ENCODE peak calls at places on chromosomes 5 and 9, in six cellular contexts. One of them, this sample, is unnamed.

GRCh38 chr5:167821096-167821590 is 470.3 kb upstream of the WWC1 start:
- DNase-seq in stomach: no peak
- DNase-seq in K562: no peak
- DNase-seq in A549: no peak
- DNase-seq in ovary: no peak
- DNase-seq in sigmoid colon: no peak
- DNase-seq in this sample: no peak

GRCh38 chr5:56608216-56608925 is 207.0 kb upstream of the MAP3K1 start:
- DNase-seq in stomach: no peak
- DNase-seq in K562: no peak
- DNase-seq in A549: no peak
- DNase-seq in ovary: no peak
- DNase-seq in sigmoid colon: no peak
- DNase-seq in this sample: no peak

GRCh38 chr5:17105744-17106450 is 111.5 kb upstream of the BASP1 start:
- DNase-seq in stomach: no peak
- DNase-seq in K562: no peak
- DNase-seq in A549: no peak
- DNase-seq in ovary: no peak
- DNase-seq in sigmoid colon: no peak
- DNase-seq in this sample: peak

GRCh38 chr5:24225051-24225450 is 419.7 kb downstream of the CDH10 start:
- DNase-seq in stomach: no peak
- DNase-seq in K562: no peak
- DNase-seq in A549: no peak
- DNase-seq in ovary: no peak
- DNase-seq in sigmoid colon: no peak
- DNase-seq in this sample: no peak

GRCh38 chr5:135398160-135398854 is 724 bp downstream of the MACROH2A1 start:
- DNase-seq in stomach: peak
- DNase-seq in K562: peak
- DNase-seq in A549: peak
- DNase-seq in ovary: no peak
- DNase-seq in sigmoid colon: no peak
- DNase-seq in this sample: no peak

GRCh38 chr9:13380903-13381302 is 101.4 kb upstream of the MPDZ start:
- DNase-seq in stomach: no peak
- DNase-seq in K562: no peak
- DNase-seq in A549: no peak
- DNase-seq in ovary: no peak
- DNase-seq in sigmoid colon: no peak
- DNase-seq in this sample: no peak

GRCh38 chr5:74233091-74233490 is 407.4 kb downstream of the ENC1 start:
- DNase-seq in stomach: no peak
- DNase-seq in K562: no peak
- DNase-seq in A549: no peak
- DNase-seq in ovary: no peak
- DNase-seq in sigmoid colon: no peak
- DNase-seq in this sample: no peak

GRCh38 chr5:59768204-59769040 is 125.1 kb downstream of the PDE4D start:
- DNase-seq in stomach: peak
- DNase-seq in K562: no peak
- DNase-seq in A549: no peak
- DNase-seq in ovary: peak
- DNase-seq in sigmoid colon: peak
- DNase-seq in this sample: peak

GRCh38 chr5:132459031-132459982 is 31.3 kb downstream of the IRF1 start:
- DNase-seq in stomach: peak
- DNase-seq in K562: peak
- DNase-seq in A549: no peak
- DNase-seq in ovary: no peak
- DNase-seq in sigmoid colon: peak
- DNase-seq in this sample: no peak

GRCh38 chr9:128920381-128921058 is at the start of gene PHYHD1:
- DNase-seq in stomach: peak
- DNase-seq in K562: no peak
- DNase-seq in A549: no peak
- DNase-seq in ovary: peak
- DNase-seq in sigmoid colon: peak
- DNase-seq in this sample: no peak

GRCh38 chr5:54799645-54800044 is 185.7 kb downstream of the ESM1 start:
- DNase-seq in stomach: no peak
- DNase-seq in K562: no peak
- DNase-seq in A549: no peak
- DNase-seq in ovary: no peak
- DNase-seq in sigmoid colon: no peak
- DNase-seq in this sample: no peak

GRCh38 chr5:173453167-173453566 is 125.0 kb upstream of the STC2 start:
- DNase-seq in stomach: no peak
- DNase-seq in K562: no peak
- DNase-seq in A549: no peak
- DNase-seq in ovary: no peak
- DNase-seq in sigmoid colon: no peak
- DNase-seq in this sample: no peak

GRCh38 chr5:153496835-153497234 is 6.4 kb downstream of the GRIA1 start:
- DNase-seq in stomach: no peak
- DNase-seq in K562: peak
- DNase-seq in A549: no peak
- DNase-seq in ovary: no peak
- DNase-seq in sigmoid colon: no peak
- DNase-seq in this sample: no peak

GRCh38 chr5:109748545-109748944 is 58.8 kb downstream of the MAN2A1 start:
- DNase-seq in stomach: no peak
- DNase-seq in K562: no peak
- DNase-seq in A549: no peak
- DNase-seq in ovary: no peak
- DNase-seq in sigmoid colon: no peak
- DNase-seq in this sample: no peak

GRCh38 chr9:97907051-97907450 is 15.2 kb downstream of the TRMO start:
- DNase-seq in stomach: no peak
- DNase-seq in K562: no peak
- DNase-seq in A549: no peak
- DNase-seq in ovary: no peak
- DNase-seq in sigmoid colon: no peak
- DNase-seq in this sample: no peak

GRCh38 chr9:18056269-18056992 is 417.5 kb upstream of the ADAMTSL1 start:
- DNase-seq in stomach: no peak
- DNase-seq in K562: no peak
- DNase-seq in A549: no peak
- DNase-seq in ovary: no peak
- DNase-seq in sigmoid colon: no peak
- DNase-seq in this sample: no peak

DNA sequence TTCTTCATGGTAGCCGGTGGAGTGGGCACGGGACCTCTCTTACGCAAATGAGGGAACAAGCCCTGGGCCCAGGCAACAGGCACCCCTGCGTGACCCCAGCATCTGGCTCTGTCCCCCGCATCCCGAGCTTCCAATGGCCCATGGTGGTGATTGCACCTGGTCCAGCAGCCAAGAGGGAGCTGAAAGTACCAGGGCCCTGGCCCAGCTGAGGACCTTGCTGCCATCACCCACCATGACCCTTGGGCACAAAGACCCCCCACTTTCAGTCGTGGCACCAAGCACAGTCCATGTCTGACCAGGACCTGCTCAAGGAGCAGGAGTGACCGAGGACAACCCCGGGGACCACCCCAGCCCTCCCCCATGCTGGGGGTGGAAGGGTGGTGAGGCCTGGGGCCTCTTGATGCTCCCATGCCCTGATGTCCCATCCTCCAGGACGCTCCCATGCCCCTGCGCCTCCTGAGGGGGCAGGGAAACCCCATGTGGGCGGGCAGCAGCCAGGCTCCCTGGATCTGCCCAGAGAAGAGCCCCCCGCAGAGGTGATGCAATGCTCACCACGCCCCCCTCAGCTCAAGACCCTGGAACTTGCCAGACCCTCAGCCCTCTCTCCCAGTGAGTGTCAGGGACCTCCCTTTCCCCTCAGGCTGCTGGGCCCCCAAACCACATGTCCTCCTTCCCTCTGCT is 123.9 kb downstream of the ADAMTS2 start:
- DNase-seq in stomach: no peak
- DNase-seq in K562: no peak
- DNase-seq in A549: no peak
- DNase-seq in ovary: no peak
- DNase-seq in sigmoid colon: no peak
- DNase-seq in this sample: no peak
- TF ChIP-seq EP300 in stomach: no peak
- TF ChIP-seq EP300 in K562: no peak
- TF ChIP-seq EP300 in A549: no peak
- TF ChIP-seq EP300 in ovary: no peak
- TF ChIP-seq EP300 in sigmoid colon: no peak
- TF ChIP-seq EP300 in this sample: no peak

DNA sequence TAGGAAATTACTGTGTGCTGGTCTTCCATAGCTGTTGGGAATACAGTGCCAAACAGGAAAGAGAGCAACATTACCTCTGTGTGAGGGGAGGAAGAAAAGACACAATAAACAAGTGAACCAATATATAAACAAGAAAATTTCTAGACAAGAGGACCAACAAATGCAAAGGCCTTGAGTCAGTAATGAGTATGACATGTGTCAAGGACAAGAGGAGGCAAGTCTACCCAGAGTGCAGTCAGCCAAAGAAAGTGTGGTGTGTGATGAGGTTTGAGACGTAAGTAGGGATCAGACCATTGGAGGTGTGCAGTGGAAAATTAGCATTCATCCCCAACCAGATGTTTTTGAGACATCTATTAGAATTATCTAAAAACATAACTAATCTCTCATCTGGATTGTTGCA is 69.5 kb upstream of the CDH6 start:
- DNase-seq in stomach: no peak
- DNase-seq in K562: no peak
- DNase-seq in A549: no peak
- DNase-seq in ovary: no peak
- DNase-seq in sigmoid colon: no peak
- DNase-seq in this sample: no peak
- TF ChIP-seq EP300 in stomach: no peak
- TF ChIP-seq EP300 in K562: no peak
- TF ChIP-seq EP300 in A549: no peak
- TF ChIP-seq EP300 in ovary: no peak
- TF ChIP-seq EP300 in sigmoid colon: no peak
- TF ChIP-seq EP300 in this sample: no peak

GRCh38 chr5:181191526-181192336 is 13.3 kb downstream of the TRIM7 start:
- DNase-seq in stomach: peak
- DNase-seq in K562: peak
- DNase-seq in A549: peak
- DNase-seq in ovary: peak
- DNase-seq in sigmoid colon: peak
- DNase-seq in this sample: peak
- TF ChIP-seq EP300 in stomach: no peak
- TF ChIP-seq EP300 in K562: peak
- TF ChIP-seq EP300 in A549: no peak
- TF ChIP-seq EP300 in ovary: no peak
- TF ChIP-seq EP300 in sigmoid colon: no peak
- TF ChIP-seq EP300 in this sample: no peak

DNA sequence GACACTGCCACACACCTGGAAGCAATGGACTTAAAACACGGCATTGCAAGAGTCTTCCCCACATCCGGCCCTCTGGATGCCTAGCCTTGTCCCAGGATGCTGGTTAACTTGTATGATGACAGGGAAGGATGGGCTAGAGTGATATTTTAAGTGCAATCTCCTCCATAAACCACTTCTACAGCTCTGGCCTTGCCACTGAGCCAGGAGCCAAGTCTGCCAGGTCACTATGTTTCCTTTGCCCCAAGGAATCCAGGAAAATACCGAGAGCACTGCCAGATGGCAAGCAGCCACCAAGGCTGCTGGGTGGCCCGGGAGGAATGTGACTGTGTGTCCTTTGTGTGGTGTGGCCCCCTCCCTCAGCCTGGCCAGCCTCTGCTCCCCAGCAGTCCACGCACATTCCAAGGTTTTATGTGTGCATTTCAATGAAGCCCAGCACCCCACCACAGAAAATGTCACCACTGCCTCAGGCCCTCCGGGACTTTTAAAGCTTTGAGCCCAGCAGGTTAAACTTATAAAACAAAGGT is 106.0 kb downstream of the FRMD3 start:
- DNase-seq in stomach: peak
- DNase-seq in K562: no peak
- DNase-seq in A549: peak
- DNase-seq in ovary: peak
- DNase-seq in sigmoid colon: peak
- DNase-seq in this sample: no peak
- TF ChIP-seq EP300 in stomach: no peak
- TF ChIP-seq EP300 in K562: no peak
- TF ChIP-seq EP300 in A549: peak
- TF ChIP-seq EP300 in ovary: no peak
- TF ChIP-seq EP300 in sigmoid colon: no peak
- TF ChIP-seq EP300 in this sample: no peak